ENCODE peak calls at places on chromosomes 6 and 20, in seven cellular contexts. D is H1, X is astrocyte, Z is mammary epithelial cell, E is body of pancreas, U is Panc1, T is pancreas. L is an unnamed sample. For H3K27me3, the result is how much of the 10 kb centered on the place peaks cover.

GRCh38 chr6:26295691-26296555 is 69.1 kb upstream of the BTN3A2 start:
- DNase-seq in D (no peak), T (no peak), Z (peak), E (no peak), U (peak), X (peak), L (peak)

GRCh38 chr6:67141012-67141411 is 1434.0 kb upstream of the EYS start:
- DNase-seq in Z (no peak), U (no peak), E (no peak), D (no peak), X (no peak), T (no peak), L (no peak)

GRCh38 chr6:8639928-8640649 is 204.7 kb upstream of the SLC35B3 start:
- DNase-seq in U (no peak), E (no peak), Z (no peak), X (no peak), T (no peak), D (no peak), L (no peak)

GRCh38 chr20:59146801-59147118 is 16.9 kb upstream of the ZNF831 start:
- DNase-seq in D (no peak), T (no peak), U (no peak), E (no peak), X (no peak), Z (no peak), L (no peak)

GRCh38 chr6:90256698-90257485 is 39.8 kb downstream of the BACH2 start:
- DNase-seq in E (no peak), D (no peak), X (peak), U (peak), T (no peak), Z (peak), L (no peak)

GRCh38 chr20:62489940-62490263 is 14.1 kb upstream of the GATA5 start:
- DNase-seq in Z (no peak), T (no peak), D (no peak), X (no peak), U (no peak), E (no peak), L (no peak)

GRCh38 chr6:80214436-80215022 is 108.1 kb downstream of the BCKDHB start:
- DNase-seq in X (peak), U (peak), D (no peak), E (peak), Z (peak), T (peak), L (no peak)

GRCh38 chr6:133312006-133312405 is 70.8 kb downstream of the EYA4 start:
- DNase-seq in Z (no peak), X (no peak), U (no peak), D (no peak), E (no peak), T (no peak), L (no peak)

GRCh38 chr6:99746261-99746895 is 139.7 kb downstream of the PRDM13 start:
- DNase-seq in D (peak), Z (peak), E (peak), X (peak), U (peak), T (peak), L (peak)

GRCh38 chr20:40279390-40279789 is 409.6 kb downstream of the MAFB start:
- DNase-seq in X (no peak), T (no peak), Z (peak), E (peak), U (no peak), D (no peak), L (peak)

GRCh38 chr6:34317172-34317477 is 68.3 kb upstream of the SMIM29 start:
- DNase-seq in D (no peak), E (no peak), X (no peak), T (no peak), U (no peak), Z (peak), L (no peak)

GRCh38 chr20:11103866-11104265 is 430.1 kb upstream of the JAG1 start:
- DNase-seq in E (no peak), Z (peak), U (no peak), X (peak), D (no peak), T (no peak), L (no peak)

GRCh38 chr20:42308980-42309524 is 690.9 kb upstream of the CHD6 start:
- DNase-seq in X (no peak), D (no peak), T (no peak), E (no peak), U (no peak), Z (no peak), L (no peak)

GRCh38 chr6:155187994-155188706 is 75.7 kb upstream of the CLDN20 start:
- DNase-seq in Z (peak), D (no peak), E (no peak), U (no peak), T (no peak), X (peak), L (no peak)

GRCh38 chr6:89311853-89312531 is 3.1 kb downstream of the GABRR2 start:
- DNase-seq in E (peak), D (peak), X (peak), T (peak), U (no peak), Z (no peak), L (no peak)

GRCh38 chr6:53070808-53071207 is 5.6 kb downstream of the FBXO9 start:
- DNase-seq in U (no peak), X (no peak), D (no peak), Z (no peak), E (no peak), T (no peak), L (no peak)

GRCh38 chr20:11986954-11987353 is 69.3 kb downstream of the BTBD3 start:
- DNase-seq in Z (no peak), T (no peak), E (no peak), X (no peak), D (no peak), U (no peak), L (no peak)

GRCh38 chr6:126180585-126180984 is 159.3 kb upstream of the CENPW start:
- DNase-seq in X (peak), D (no peak), Z (peak), E (no peak), U (peak), T (no peak), L (peak)

GRCh38 chr6:14129572-14129971 is 12.0 kb downstream of the CD83 start:
- DNase-seq in U (no peak), D (no peak), Z (peak), X (peak), E (peak), T (peak), L (no peak)

GRCh38 chr6:11425431-11425871 is 112.1 kb upstream of the TMEM170B start:
- DNase-seq in Z (no peak), T (no peak), X (no peak), D (no peak), U (no peak), E (no peak), L (no peak)

GRCh38 chr6:105678516-105678915 is 275.6 kb upstream of the PREP start:
- DNase-seq in E (no peak), Z (no peak), X (peak), D (no peak), T (no peak), U (no peak), L (no peak)

GRCh38 chr6:36246511-36247268 is 23.2 kb upstream of the PNPLA1 start:
- DNase-seq in D (no peak), Z (peak), U (no peak), X (no peak), E (no peak), T (no peak), L (no peak)

GRCh38 chr6:45812937-45813336 is 202.7 kb downstream of the CLIC5 start:
- DNase-seq in U (no peak), X (peak), E (no peak), T (no peak), D (no peak), Z (no peak), L (no peak)

GRCh38 chr20:11274137-11274536 is 600.3 kb upstream of the JAG1 start:
- DNase-seq in X (peak), U (peak), E (peak), D (no peak), T (peak), Z (peak), L (peak)

GRCh38 chr20:51534764-51535386 is 7.6 kb downstream of the NFATC2 start:
- DNase-seq in E (peak), X (no peak), Z (no peak), T (no peak), D (no peak), U (no peak), L (no peak)

GRCh38 chr6:28742668-28743270 is 181.0 kb downstream of the TRIM27 start:
- DNase-seq in T (no peak), X (peak), D (peak), Z (peak), E (no peak), U (no peak), L (peak)

GRCh38 chr6:25130518-25130917 is 148.7 kb upstream of the CARMIL1 start:
- DNase-seq in T (no peak), D (no peak), E (no peak), X (no peak), U (no peak), Z (no peak), L (no peak)

GRCh38 chr6:82924799-82925535 is 140.7 kb downstream of the UBE3D start:
- DNase-seq in X (no peak), Z (peak), E (no peak), T (no peak), U (no peak), D (no peak), L (no peak)

GRCh38 chr6:128036808-128037570 is 136.1 kb upstream of the THEMIS start:
- DNase-seq in D (no peak), E (no peak), T (no peak), X (no peak), U (no peak), Z (no peak), L (no peak)

GRCh38 chr20:44471481-44471882 is 4.2 kb upstream of the TTPAL start:
- DNase-seq in X (no peak), U (no peak), T (no peak), E (peak), D (no peak), Z (peak), L (no peak)

GRCh38 chr6:119096683-119097310 is 18.3 kb upstream of the FAM184A start:
- DNase-seq in Z (peak), E (peak), D (no peak), X (peak), U (no peak), T (peak), L (peak)

GRCh38 chr6:90982051-90982450 is 395.2 kb upstream of the MAP3K7 start:
- DNase-seq in U (no peak), E (no peak), T (no peak), D (no peak), Z (no peak), X (no peak), L (no peak)

GRCh38 chr6:5081182-5081581 is 4.0 kb upstream of the PPP1R3G start:
- DNase-seq in T (no peak), E (no peak), Z (no peak), D (no peak), U (no peak), X (no peak), L (no peak)

GRCh38 chr6:167000759-167001158 is 1.6 kb downstream of the CEP43 start:
- DNase-seq in D (no peak), E (no peak), X (no peak), T (no peak), Z (no peak), U (no peak), L (no peak)

DNA sequence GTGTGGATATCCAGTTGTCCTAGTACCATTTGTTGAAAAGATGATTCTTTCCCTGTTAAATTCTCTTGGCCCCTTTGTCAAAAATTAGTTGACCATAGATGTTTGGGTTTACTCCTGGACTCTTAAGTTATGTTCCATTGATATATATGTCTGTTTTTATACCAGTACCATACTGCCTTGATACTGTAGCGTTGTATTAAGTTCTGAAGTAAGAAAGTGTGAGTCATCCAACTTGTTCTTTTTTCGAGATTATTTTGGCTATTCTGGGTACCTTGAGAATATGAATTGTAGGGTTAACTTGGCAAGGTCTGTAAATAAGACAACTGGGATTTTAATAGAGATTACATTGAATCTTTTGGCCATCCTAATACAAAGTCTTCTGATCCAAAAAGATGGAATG is 26.5 kb downstream of the PANK2 start:
- DNase-seq in Z (no peak), T (no peak), E (no peak), X (no peak), U (no peak), D (no peak), L (no peak)
- H3K27me3 ChIP-seq in Z (under half), T (under half), E (under half), X (under half), U (under half), D (under half), L (under half)

DNA sequence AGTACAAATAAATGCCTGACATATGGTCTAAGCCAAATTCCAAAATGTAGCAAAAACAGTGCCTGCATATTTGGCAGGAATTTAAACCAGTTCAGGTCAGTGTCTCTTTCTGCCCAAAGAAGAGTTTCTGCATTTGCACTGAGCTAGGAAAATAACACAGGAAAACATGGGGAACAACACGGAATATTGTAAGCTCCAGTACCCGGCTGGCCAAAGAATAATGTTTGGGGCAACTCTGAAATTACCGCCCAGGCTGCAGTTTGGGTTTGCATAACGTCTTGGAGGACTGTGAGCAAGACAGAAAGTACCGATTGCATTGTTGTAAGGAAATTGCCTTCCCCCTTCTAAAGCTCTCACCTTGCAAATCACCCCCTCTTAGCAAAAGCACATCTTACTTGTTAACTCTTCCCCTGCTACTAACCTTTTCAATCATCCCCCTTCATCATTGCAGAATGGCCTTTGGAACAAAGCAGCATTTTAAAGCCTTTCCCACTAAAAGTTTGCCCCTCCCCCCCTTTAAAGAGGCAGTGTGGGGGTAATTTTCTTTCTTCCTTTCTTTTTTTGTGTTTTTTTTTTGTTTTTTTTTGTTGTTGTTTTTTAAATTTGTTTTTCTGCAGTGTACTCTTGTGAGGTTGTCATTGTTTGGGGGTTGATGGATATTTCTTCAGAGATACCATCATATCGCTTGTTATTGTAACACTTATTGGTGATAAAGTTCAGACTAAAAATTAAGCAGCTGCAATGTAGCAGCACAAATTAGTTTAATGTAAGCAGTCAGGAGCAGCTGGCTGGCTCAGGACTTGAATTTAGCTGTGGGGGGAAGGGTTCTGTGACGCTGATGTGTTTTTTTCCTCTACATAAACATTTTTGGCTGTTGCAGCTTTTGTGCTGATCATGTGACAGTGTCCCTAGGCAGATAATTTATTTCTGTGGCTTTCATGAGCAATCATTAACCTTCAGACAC is 100.0 kb upstream of the CITED2 start:
- DNase-seq in Z (no peak), T (peak), U (no peak), D (no peak), E (peak), X (peak), L (no peak)
- H3K4me3 ChIP-seq in Z (no peak), T (no peak), U (no peak), D (peak), E (no peak), X (peak), L (no peak)

DNA sequence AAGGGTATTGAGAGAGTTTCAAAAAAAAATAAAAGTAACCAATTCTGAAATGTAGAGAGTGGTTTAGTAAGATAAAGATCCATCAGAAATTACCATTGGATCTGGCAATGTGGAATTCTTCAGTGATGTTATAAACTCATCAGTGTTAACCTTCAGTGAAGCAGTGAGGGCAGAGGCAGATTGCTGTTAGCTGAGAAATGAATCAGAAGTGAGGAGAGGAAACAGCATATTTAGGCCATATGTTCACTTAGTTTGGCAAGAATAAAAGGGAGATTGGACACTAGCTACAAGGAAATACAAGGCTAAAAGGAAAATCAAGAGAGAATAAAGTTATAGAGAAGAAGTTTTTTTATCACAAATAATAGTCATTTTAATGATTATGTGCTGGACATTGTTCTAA is 9.6 kb downstream of the KCNQ5 start:
- DNase-seq in E (no peak), T (no peak), Z (no peak), X (no peak), U (no peak), D (no peak), L (no peak)
- H3K27me3 ChIP-seq in E (under half), T (under half), Z (under half), X (under half), U (under half), D (under half), L (under half)

GRCh38 chr6:152300517-152300916 is 336.6 kb downstream of the SYNE1 start:
- DNase-seq in X (no peak), U (no peak), Z (no peak), D (no peak), E (no peak), T (no peak), L (no peak)
- H3K4me3 ChIP-seq in X (no peak), U (no peak), Z (no peak), D (no peak), E (no peak), T (no peak), L (no peak)

GRCh38 chr20:24529032-24529431 is 59.6 kb downstream of the SYNDIG1 start:
- DNase-seq in D (no peak), E (no peak), U (no peak), Z (no peak), X (no peak), T (no peak), L (no peak)

GRCh38 chr20:24531626-24532419 is 62.4 kb downstream of the SYNDIG1 start:
- DNase-seq in T (no peak), U (no peak), E (no peak), D (no peak), Z (no peak), X (no peak), L (no peak)

GRCh38 chr20:24533449-24533848 is 64.0 kb downstream of the SYNDIG1 start:
- DNase-seq in Z (no peak), E (no peak), U (no peak), X (no peak), D (no peak), T (no peak), L (no peak)

GRCh38 chr20:24534282-24534681 is 64.9 kb downstream of the SYNDIG1 start:
- DNase-seq in T (no peak), E (no peak), X (no peak), U (no peak), D (no peak), Z (no peak), L (no peak)

GRCh38 chr20:24531202-24531601 is 61.8 kb downstream of the SYNDIG1 start:
- DNase-seq in U (no peak), T (no peak), Z (no peak), D (no peak), E (no peak), X (no peak), L (no peak)
- H3K27me3 ChIP-seq in U (under half), T (under half), Z (under half), D (under half), E (under half), X (under half), L (under half)

DNA sequence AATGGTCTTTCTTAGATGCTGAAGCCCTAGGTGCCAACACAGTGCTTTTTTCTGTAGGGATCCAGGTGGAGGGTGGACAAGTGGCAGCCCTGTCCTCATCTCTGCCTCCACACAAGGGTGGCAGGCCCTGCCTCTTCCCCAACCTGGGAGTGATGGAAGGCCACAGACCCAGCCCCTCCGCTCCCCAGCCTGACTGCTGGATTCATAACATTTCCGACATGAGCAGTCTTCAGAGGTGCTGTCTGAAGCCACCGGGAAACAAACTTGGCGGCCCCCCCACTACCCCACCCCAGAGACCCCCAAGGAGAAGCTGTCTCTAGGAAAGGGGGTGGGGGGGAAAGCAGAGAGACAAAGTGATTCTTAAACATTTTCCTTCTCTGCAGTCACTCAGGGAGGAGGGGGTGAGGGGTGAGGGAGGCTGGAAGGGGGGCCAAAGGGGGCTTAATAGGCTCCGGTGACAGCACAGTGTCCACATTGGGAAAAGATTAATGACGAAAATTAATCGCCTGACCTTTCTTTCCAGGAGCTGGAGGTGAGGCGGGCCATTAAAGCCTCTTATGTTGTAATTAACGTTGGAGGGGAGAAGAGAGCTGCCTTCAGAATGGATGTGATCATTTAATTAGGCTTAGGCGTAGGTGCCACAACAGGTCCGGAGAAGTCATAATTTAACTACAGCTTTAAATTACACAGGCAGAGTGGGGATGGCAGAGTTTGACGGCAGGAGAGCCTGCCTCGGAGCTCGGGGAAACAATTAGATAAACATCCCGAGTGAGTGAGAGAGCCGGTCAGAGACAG is 76.8 kb upstream of the FOXP4 start:
- DNase-seq in D (no peak), U (no peak), E (no peak), Z (no peak), X (no peak), T (no peak), L (no peak)
- H3K4me3 ChIP-seq in D (peak), U (no peak), E (no peak), Z (no peak), X (peak), T (no peak), L (no peak)

GRCh38 chr20:50317116-50317515 is 126.5 kb downstream of the CEBPB start:
- DNase-seq in E (no peak), D (no peak), U (no peak), Z (no peak), X (no peak), T (no peak), L (no peak)
- H3K27me3 ChIP-seq in E (under half), D (under half), U (under half), Z (under half), X (under half), T (under half), L (under half)

GRCh38 chr6:111715321-111715720 is 109.6 kb upstream of the TRAF3IP2 start:
- DNase-seq in D (no peak), Z (no peak), X (no peak), U (no peak), T (no peak), E (no peak), L (no peak)

GRCh38 chr6:111712398-111712797 is 106.7 kb upstream of the TRAF3IP2 start:
- DNase-seq in T (no peak), E (no peak), D (no peak), X (peak), U (no peak), Z (peak), L (no peak)

GRCh38 chr6:111714403-111715270 is 109.0 kb upstream of the TRAF3IP2 start:
- DNase-seq in T (no peak), X (no peak), D (no peak), U (no peak), E (no peak), Z (no peak), L (no peak)

GRCh38 chr6:111713196-111713705 is 107.6 kb upstream of the TRAF3IP2 start:
- DNase-seq in E (no peak), X (no peak), D (no peak), U (no peak), T (no peak), Z (no peak), L (no peak)

GRCh38 chr6:111713811-111714210 is 108.1 kb upstream of the TRAF3IP2 start:
- DNase-seq in Z (no peak), E (no peak), T (no peak), X (no peak), U (no peak), D (no peak), L (no peak)
- H3K4me3 ChIP-seq in Z (no peak), E (no peak), T (no peak), X (no peak), U (no peak), D (no peak), L (no peak)

L was measured in keratinocyte.